ENCODE peak calls at places on chromosomes 2 and 18, in four cellular contexts. U, H, N and D are unnamed samples.

GRCh38 chr2:147937744-147938349 is 82.7 kb downstream of the ORC4 start:
- DNase-seq in U (no peak), H (no peak), N (peak; percentile 39), D (no peak)

GRCh38 chr2:231987088-231987788 is 25.7 kb downstream of the DIS3L2 start:
- DNase-seq in U (no peak), H (no peak), N (no peak), D (no peak)

GRCh38 chr2:11955883-11956282 is 209.5 kb downstream of the LPIN1 start:
- DNase-seq in U (no peak), H (no peak), N (peak; percentile 9), D (no peak)

GRCh38 chr2:73611867-73612266 is 30.4 kb downstream of the NAT8 start:
- DNase-seq in U (no peak), H (no peak), N (no peak), D (no peak)

GRCh38 chr2:225737556-225737955 is 338.0 kb downstream of the NYAP2 start:
- DNase-seq in U (no peak), H (no peak), N (no peak), D (no peak)

GRCh38 chr2:121155502-121156056 is 129.4 kb downstream of the TFCP2L1 start:
- DNase-seq in U (peak; percentile 89), H (no peak), N (no peak), D (no peak)

GRCh38 chr18:56795381-56795780 is 144.2 kb downstream of the WDR7 start:
- DNase-seq in U (no peak), H (no peak), N (no peak), D (no peak)

GRCh38 chr2:9122367-9122766 is 84.2 kb upstream of the ASAP2 start:
- DNase-seq in U (no peak), H (no peak), N (no peak), D (no peak)

GRCh38 chr2:11073251-11073650 is 82.0 kb upstream of the SLC66A3 start:
- DNase-seq in U (no peak), H (peak; percentile 87), N (peak; percentile 85), D (no peak)

GRCh38 chr18:37449618-37450017 is 116.0 kb downstream of the CELF4 start:
- DNase-seq in U (no peak), H (no peak), N (no peak), D (no peak)

GRCh38 chr18:33231474-33232317 is 208.8 kb downstream of the CCDC178 start:
- DNase-seq in U (no peak), H (peak; percentile 84), N (peak; percentile 92), D (peak; percentile 9)

GRCh38 chr2:102366406-102367112 is 11.0 kb downstream of the IL18R1 start:
- DNase-seq in U (no peak), H (no peak), N (no peak), D (no peak)

GRCh38 chr2:206836722-206837121 is 71.3 kb downstream of the FASTKD2 start:
- DNase-seq in U (no peak), H (no peak), N (no peak), D (no peak)

GRCh38 chr18:32152705-32153448 is 37.0 kb upstream of the MEP1B start:
- DNase-seq in U (no peak), H (no peak), N (no peak), D (no peak)

GRCh38 chr2:68789603-68790002 is 55.0 kb downstream of the ARHGAP25 start:
- DNase-seq in U (no peak), H (no peak), N (no peak), D (no peak)

GRCh38 chr2:28322887-28323483 is 69.7 kb upstream of the FOSL2 start:
- DNase-seq in U (no peak), H (no peak), N (no peak), D (no peak)

GRCh38 chr2:35454966-35455638 is 900.5 kb upstream of the CRIM1 start:
- DNase-seq in U (no peak), H (peak; percentile 71), N (no peak), D (no peak)
- TF ChIP-seq CTCF in U (no peak), H (peak; percentile 54), N (peak; percentile 17), D (no peak)

GRCh38 chr18:46179306-46179705 is 75.1 kb downstream of the HAUS1 start:
- DNase-seq in U (no peak), H (no peak), N (no peak), D (no peak)
- TF ChIP-seq CTCF in U (no peak), H (no peak), N (no peak), D (no peak)

GRCh38 chr2:106878206-106878605 is 7.8 kb downstream of the ST6GAL2 start:
- DNase-seq in U (no peak), H (no peak), N (no peak), D (no peak)

GRCh38 chr2:106885326-106885725 is 641 bp downstream of the ST6GAL2 start:
- DNase-seq in U (no peak), H (no peak), N (peak; percentile 63), D (no peak)

GRCh38 chr2:106886916-106887758 is 1.2 kb upstream of the ST6GAL2 start:
- DNase-seq in U (peak; percentile 57), H (peak; percentile 78), N (peak; percentile 71), D (peak; percentile 11)

GRCh38 chr2:106885981-106886915 is at the start of gene ST6GAL2:
- DNase-seq in U (no peak), H (peak; percentile 50), N (peak; percentile 87), D (no peak)

GRCh38 chr2:106882658-106883057 is 3.3 kb downstream of the ST6GAL2 start:
- DNase-seq in U (no peak), H (no peak), N (peak; percentile 28), D (no peak)
- TF ChIP-seq CTCF in U (no peak), H (peak; percentile 27), N (peak; percentile 36), D (no peak)

DNA sequence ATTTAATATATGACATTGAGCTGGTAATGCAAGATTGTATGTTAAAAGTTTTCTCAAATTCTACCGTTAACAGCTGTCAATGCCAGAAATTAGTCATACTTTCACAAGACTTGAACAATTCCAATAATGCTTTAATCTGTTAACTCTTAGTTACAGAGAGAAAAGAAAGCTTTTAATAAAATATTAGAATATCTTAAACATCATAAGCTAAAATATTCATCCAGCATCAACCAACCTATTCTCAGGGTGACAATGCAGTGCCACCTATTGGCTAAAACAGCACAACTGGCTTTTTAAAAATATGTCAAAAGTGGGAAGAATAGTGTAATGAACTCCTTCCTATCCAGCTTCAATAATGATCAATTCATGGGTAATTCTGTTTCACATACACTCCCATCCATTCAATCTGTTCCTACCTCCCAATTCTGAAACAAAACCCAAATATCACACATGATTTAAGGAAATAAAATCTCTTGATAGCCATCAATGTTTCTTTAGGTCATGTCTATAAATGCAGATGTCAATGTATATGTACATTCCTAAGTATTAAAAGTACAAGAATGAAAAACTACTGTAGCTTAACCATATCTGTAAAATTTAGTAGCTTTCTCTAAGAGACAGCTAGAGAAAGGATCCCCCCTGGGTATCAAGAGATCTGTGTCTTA is 79.8 kb upstream of the CCDC141 start:
- DNase-seq in U (no peak), H (no peak), N (peak; percentile 5), D (no peak)
- TF ChIP-seq CTCF in U (peak; percentile 56), H (peak; percentile 66), N (peak; percentile 74), D (peak; percentile 40)

DNA sequence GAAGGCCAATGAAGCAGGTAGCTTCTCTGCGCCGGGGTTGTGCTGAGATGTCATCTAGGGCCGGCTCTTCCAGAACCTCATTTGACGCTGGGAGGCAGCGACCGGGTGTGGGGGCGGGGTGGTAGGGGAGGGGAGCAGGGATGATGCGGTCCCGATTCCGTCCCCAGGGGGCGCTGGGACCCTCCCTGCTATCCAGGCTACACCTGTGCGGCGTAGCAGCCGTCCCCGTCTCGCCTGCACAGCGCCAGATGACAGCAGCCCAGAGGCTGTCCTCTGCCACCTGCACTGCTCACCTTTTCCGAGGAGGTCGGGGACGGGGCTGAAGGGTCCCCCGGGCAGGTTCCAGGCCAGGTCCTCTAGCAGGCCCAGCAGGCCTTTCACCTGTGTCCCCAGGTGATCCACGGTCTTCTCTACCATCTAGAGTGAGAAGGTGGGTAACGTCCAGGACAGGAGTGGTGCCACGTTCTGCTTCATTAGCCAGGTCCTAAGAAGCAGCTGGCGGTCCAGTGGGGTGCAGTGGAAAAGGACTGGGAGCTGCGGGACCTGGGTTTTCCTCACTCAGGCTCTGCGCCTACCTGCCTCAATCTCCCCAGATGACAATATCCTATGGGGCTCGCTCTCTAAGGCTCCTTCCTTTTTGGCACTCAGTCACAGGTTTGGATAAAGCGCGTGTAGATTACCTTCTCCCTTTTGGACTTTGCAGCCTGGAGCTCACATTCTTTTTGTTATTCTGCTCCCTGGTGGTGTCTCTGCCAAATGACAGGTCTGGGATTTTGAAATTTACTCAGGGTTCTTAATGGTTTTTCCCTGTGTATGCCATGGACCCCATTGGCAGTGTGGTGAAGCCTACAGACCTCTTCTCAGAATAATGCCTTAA is 56.0 kb upstream of the RAB6C start:
- DNase-seq in U (no peak), H (peak; percentile 90), N (peak; percentile 84), D (no peak)
- TF ChIP-seq CTCF in U (peak; percentile 37), H (peak; percentile 66), N (peak; percentile 65), D (peak; percentile 41)

GRCh38 chr2:17540813-17541513 is 467 bp downstream of the VSNL1 start:
- DNase-seq in U (no peak), H (no peak), N (no peak), D (no peak)
- TF ChIP-seq CTCF in U (no peak), H (no peak), N (no peak), D (no peak)

DNA sequence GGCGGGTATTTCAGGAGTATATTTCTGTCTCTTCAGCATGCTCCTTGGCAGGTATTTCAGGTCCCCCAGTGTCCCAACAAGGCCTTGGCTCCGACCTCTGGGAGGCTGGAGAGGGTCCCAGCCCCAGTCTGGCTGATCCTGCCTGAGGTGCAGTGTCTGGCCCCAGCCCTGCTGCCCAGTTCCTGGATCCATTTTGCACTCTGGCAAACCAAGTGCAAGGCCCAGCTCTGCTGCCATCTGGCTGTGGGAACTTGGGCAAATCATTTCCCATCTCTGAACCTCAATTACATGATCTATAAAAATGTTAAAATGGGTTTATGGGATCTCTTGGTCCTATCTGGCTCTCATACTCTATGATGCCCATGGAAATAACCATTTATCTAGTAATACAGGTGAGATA is 63.6 kb downstream of the ZBTB7C start:
- DNase-seq in U (no peak), H (no peak), N (no peak), D (no peak)
- TF ChIP-seq CTCF in U (peak; percentile 22), H (peak; percentile 39), N (peak; percentile 29), D (no peak)